ENCODE peak calls at places on chromosome 4, in four cellular contexts. One of them, this sample, is unnamed.

GRCh38 chr4:128955751-128956150 is 137.6 kb downstream of the SCLT1 start:
- DNase-seq in esophagus squamous epithelium: no peak
- DNase-seq in astrocyte: no peak
- DNase-seq in CD8-positive, alpha-beta T cell: no peak
- DNase-seq in this sample: no peak

GRCh38 chr4:126794363-126794762 is 838.4 kb upstream of the INTU start:
- DNase-seq in esophagus squamous epithelium: no peak
- DNase-seq in astrocyte: peak; percentile 63
- DNase-seq in CD8-positive, alpha-beta T cell: no peak
- DNase-seq in this sample: no peak

GRCh38 chr4:102537280-102537679 is 36.1 kb downstream of the NFKB1 start:
- DNase-seq in esophagus squamous epithelium: no peak
- DNase-seq in astrocyte: no peak
- DNase-seq in CD8-positive, alpha-beta T cell: no peak
- DNase-seq in this sample: no peak

GRCh38 chr4:168836482-168836881 is 173.6 kb downstream of the CBR4 start:
- DNase-seq in esophagus squamous epithelium: no peak
- DNase-seq in astrocyte: no peak
- DNase-seq in CD8-positive, alpha-beta T cell: no peak
- DNase-seq in this sample: no peak

GRCh38 chr4:41622816-41623215 is 84.9 kb downstream of the LIMCH1 start:
- DNase-seq in esophagus squamous epithelium: no peak
- DNase-seq in astrocyte: no peak
- DNase-seq in CD8-positive, alpha-beta T cell: no peak
- DNase-seq in this sample: no peak

GRCh38 chr4:19327364-19327763 is 924.3 kb upstream of the SLIT2 start:
- DNase-seq in esophagus squamous epithelium: no peak
- DNase-seq in astrocyte: no peak
- DNase-seq in CD8-positive, alpha-beta T cell: no peak
- DNase-seq in this sample: no peak

GRCh38 chr4:89509708-89510269 is 202.2 kb upstream of the GPRIN3 start:
- DNase-seq in esophagus squamous epithelium: no peak
- DNase-seq in astrocyte: peak; percentile 75
- DNase-seq in CD8-positive, alpha-beta T cell: no peak
- DNase-seq in this sample: no peak

GRCh38 chr4:60683357-60683756 is 516.8 kb upstream of the ADGRL3 start:
- DNase-seq in esophagus squamous epithelium: no peak
- DNase-seq in astrocyte: peak; percentile 84
- DNase-seq in CD8-positive, alpha-beta T cell: no peak
- DNase-seq in this sample: no peak

GRCh38 chr4:10677796-10678497 is 6.6 kb downstream of the CLNK start:
- DNase-seq in esophagus squamous epithelium: no peak
- DNase-seq in astrocyte: no peak
- DNase-seq in CD8-positive, alpha-beta T cell: no peak
- DNase-seq in this sample: no peak

GRCh38 chr4:80156410-80156809 is 40.9 kb upstream of the PRDM8 start:
- DNase-seq in esophagus squamous epithelium: no peak
- DNase-seq in astrocyte: no peak
- DNase-seq in CD8-positive, alpha-beta T cell: no peak
- DNase-seq in this sample: no peak

GRCh38 chr4:86957214-86957613 is 22.4 kb downstream of the AFF1 start:
- DNase-seq in esophagus squamous epithelium: no peak
- DNase-seq in astrocyte: peak; percentile 81
- DNase-seq in CD8-positive, alpha-beta T cell: no peak
- DNase-seq in this sample: no peak

GRCh38 chr4:77728420-77728819 is 90.7 kb downstream of the CNOT6L start:
- DNase-seq in esophagus squamous epithelium: no peak
- DNase-seq in astrocyte: no peak
- DNase-seq in CD8-positive, alpha-beta T cell: no peak
- DNase-seq in this sample: no peak

GRCh38 chr4:171534391-171534790 is 278.8 kb upstream of the GALNTL6 start:
- DNase-seq in esophagus squamous epithelium: no peak
- DNase-seq in astrocyte: no peak
- DNase-seq in CD8-positive, alpha-beta T cell: no peak
- DNase-seq in this sample: no peak

GRCh38 chr4:161010227-161010626 is 1153.6 kb downstream of the FSTL5 start:
- DNase-seq in esophagus squamous epithelium: no peak
- DNase-seq in astrocyte: no peak
- DNase-seq in CD8-positive, alpha-beta T cell: no peak
- DNase-seq in this sample: no peak

GRCh38 chr4:62269918-62270317 is 1069.8 kb downstream of the ADGRL3 start:
- DNase-seq in esophagus squamous epithelium: no peak
- DNase-seq in astrocyte: no peak
- DNase-seq in CD8-positive, alpha-beta T cell: no peak
- DNase-seq in this sample: no peak

GRCh38 chr4:128241425-128241913 is 46.1 kb downstream of the PGRMC2 start:
- DNase-seq in esophagus squamous epithelium: no peak
- DNase-seq in astrocyte: peak; percentile 91
- DNase-seq in CD8-positive, alpha-beta T cell: no peak
- DNase-seq in this sample: no peak

GRCh38 chr4:8495803-8496202 is 55.2 kb downstream of the TRMT44 start:
- DNase-seq in esophagus squamous epithelium: no peak
- DNase-seq in astrocyte: no peak
- DNase-seq in CD8-positive, alpha-beta T cell: no peak
- DNase-seq in this sample: no peak

GRCh38 chr4:140103676-140104075 is 50.3 kb downstream of the MAML3 start:
- DNase-seq in esophagus squamous epithelium: no peak
- DNase-seq in astrocyte: peak; percentile 59
- DNase-seq in CD8-positive, alpha-beta T cell: no peak
- DNase-seq in this sample: no peak

This sample was measured in activated effector memory CD4-positive, alpha-beta T cell treated with Interleukin-2 at 50 U/mL for 16 hours.